ENCODE peak calls at places on chromosomes 4 and X, in four cellular contexts. One of them, this sample, is unnamed.

GRCh38 chrX:69318651-69319305 is 153.5 kb upstream of the PJA1 start:
- DNase-seq in SK-N-SH: peak; percentile 7
- DNase-seq in astrocyte of the spinal cord: no peak
- DNase-seq in astrocyte of the cerebellum: no peak
- DNase-seq in this sample: no peak

GRCh38 chr4:123807866-123808265 is 411.3 kb downstream of the SPRY1 start:
- DNase-seq in SK-N-SH: no peak
- DNase-seq in astrocyte of the cerebellum: no peak
- DNase-seq in astrocyte of the spinal cord: no peak
- DNase-seq in this sample: no peak

GRCh38 chrX:31929366-31929765 is 857.5 kb upstream of the FTHL17 start:
- DNase-seq in astrocyte of the spinal cord: no peak
- DNase-seq in SK-N-SH: no peak
- DNase-seq in astrocyte of the cerebellum: no peak
- DNase-seq in this sample: no peak

GRCh38 chr4:73662709-73663546 is 42.7 kb upstream of the RASSF6 start:
- DNase-seq in SK-N-SH: no peak
- DNase-seq in astrocyte of the spinal cord: peak; percentile 86
- DNase-seq in astrocyte of the cerebellum: peak; percentile 64
- DNase-seq in this sample: no peak

GRCh38 chr4:8435656-8436121 is 4.8 kb downstream of the ACOX3 start:
- DNase-seq in astrocyte of the spinal cord: no peak
- DNase-seq in SK-N-SH: no peak
- DNase-seq in astrocyte of the cerebellum: no peak
- DNase-seq in this sample: no peak

GRCh38 chr4:115355329-115355728 is 241.9 kb upstream of the NDST4 start:
- DNase-seq in SK-N-SH: no peak
- DNase-seq in astrocyte of the cerebellum: no peak
- DNase-seq in astrocyte of the spinal cord: no peak
- DNase-seq in this sample: no peak

GRCh38 chr4:26325191-26325590 is 4.4 kb downstream of the RBPJ start:
- DNase-seq in SK-N-SH: peak; percentile 33
- DNase-seq in astrocyte of the cerebellum: peak; percentile 47
- DNase-seq in astrocyte of the spinal cord: peak; percentile 66
- DNase-seq in this sample: no peak

GRCh38 chr4:74474345-74475099 is 29.6 kb downstream of the AREG start:
- DNase-seq in astrocyte of the spinal cord: peak; percentile 22
- DNase-seq in SK-N-SH: no peak
- DNase-seq in astrocyte of the cerebellum: no peak
- DNase-seq in this sample: peak; percentile 12

GRCh38 chrX:13369541-13370140 is 49.8 kb upstream of the ATXN3L start:
- DNase-seq in astrocyte of the cerebellum: no peak
- DNase-seq in SK-N-SH: no peak
- DNase-seq in astrocyte of the spinal cord: no peak
- DNase-seq in this sample: no peak

GRCh38 chrX:109936598-109936997 is 66.3 kb upstream of the TMEM164 start:
- DNase-seq in astrocyte of the cerebellum: no peak
- DNase-seq in astrocyte of the spinal cord: no peak
- DNase-seq in SK-N-SH: no peak
- DNase-seq in this sample: no peak

GRCh38 chr4:44493924-44494323 is 45.3 kb upstream of the KCTD8 start:
- DNase-seq in astrocyte of the cerebellum: no peak
- DNase-seq in astrocyte of the spinal cord: peak; percentile 12
- DNase-seq in SK-N-SH: peak; percentile 8
- DNase-seq in this sample: no peak

GRCh38 chr4:53105313-53105712 is 243.2 kb downstream of the RASL11B start:
- DNase-seq in SK-N-SH: no peak
- DNase-seq in astrocyte of the cerebellum: no peak
- DNase-seq in astrocyte of the spinal cord: no peak
- DNase-seq in this sample: no peak

GRCh38 chrX:19214248-19214787 is 92.0 kb upstream of the ADGRG2 start:
- DNase-seq in astrocyte of the spinal cord: no peak
- DNase-seq in SK-N-SH: no peak
- DNase-seq in astrocyte of the cerebellum: no peak
- DNase-seq in this sample: no peak

GRCh38 chr4:98506462-98507132 is 151.8 kb downstream of the TSPAN5 start:
- DNase-seq in astrocyte of the cerebellum: no peak
- DNase-seq in astrocyte of the spinal cord: no peak
- DNase-seq in SK-N-SH: peak; percentile 20
- DNase-seq in this sample: no peak

GRCh38 chr4:6825403-6825802 is 42.9 kb downstream of the KIAA0232 start:
- DNase-seq in astrocyte of the spinal cord: no peak
- DNase-seq in SK-N-SH: no peak
- DNase-seq in astrocyte of the cerebellum: no peak
- DNase-seq in this sample: no peak

GRCh38 chrX:43589735-43590515 is 66.2 kb upstream of the MAOA start:
- DNase-seq in SK-N-SH: no peak
- DNase-seq in astrocyte of the spinal cord: peak; percentile 3
- DNase-seq in astrocyte of the cerebellum: no peak
- DNase-seq in this sample: no peak
- H3K4me3 ChIP-seq in SK-N-SH: no peak overlapping the region
- H3K4me3 ChIP-seq in astrocyte of the spinal cord: no peak overlapping the region
- H3K4me3 ChIP-seq in astrocyte of the cerebellum: no peak overlapping the region
- H3K4me3 ChIP-seq in this sample: no peak overlapping the region

DNA sequence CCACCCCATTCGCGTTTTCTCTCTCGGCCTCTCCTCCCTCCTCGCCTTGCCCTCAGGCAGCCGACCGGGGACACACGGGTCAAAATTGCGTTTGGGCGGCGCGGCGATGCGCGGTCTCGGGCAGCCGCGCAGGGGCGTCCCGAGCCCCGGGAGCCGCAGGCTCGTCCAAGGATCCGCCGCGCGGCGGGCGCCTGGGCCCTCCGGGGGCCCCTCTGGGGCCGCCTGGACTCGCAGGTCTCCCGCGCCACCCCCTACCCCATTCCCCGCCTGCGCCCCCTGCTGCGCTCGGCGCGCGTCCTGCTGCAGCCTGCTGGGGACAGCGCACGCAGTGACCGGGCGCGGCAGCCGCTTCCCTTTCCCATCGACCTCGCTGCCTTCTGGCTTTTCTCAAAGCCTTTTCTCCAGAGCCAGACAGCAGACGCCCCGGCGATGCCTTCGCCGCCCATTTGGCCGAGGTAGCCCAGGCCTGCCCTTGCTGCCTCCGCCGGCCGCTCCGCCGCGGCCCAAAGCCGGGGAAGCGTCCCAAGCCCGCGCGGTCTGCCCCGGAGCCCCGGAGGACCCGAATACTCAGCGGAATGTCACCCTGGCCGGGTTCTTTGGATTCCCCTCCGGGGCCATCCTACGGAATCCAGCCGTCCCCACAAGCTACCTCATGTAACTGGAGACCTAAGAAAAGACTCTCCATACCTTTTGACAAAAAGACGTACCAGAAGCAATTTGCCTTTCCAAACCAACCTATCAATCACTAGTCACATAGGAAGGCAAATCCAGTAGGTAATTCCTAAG is 16.5 kb downstream of the POU4F2 start:
- DNase-seq in SK-N-SH: peak; percentile 84
- DNase-seq in astrocyte of the cerebellum: no peak
- DNase-seq in astrocyte of the spinal cord: peak; percentile 18
- DNase-seq in this sample: no peak
- TF ChIP-seq CTCF in SK-N-SH: peak; percentile 18
- TF ChIP-seq CTCF in astrocyte of the cerebellum: no peak
- TF ChIP-seq CTCF in astrocyte of the spinal cord: no peak
- TF ChIP-seq CTCF in this sample: no peak

GRCh38 chr4:38160487-38161207 is 200.4 kb downstream of the PTTG2 start:
- DNase-seq in astrocyte of the spinal cord: peak; percentile 93
- DNase-seq in astrocyte of the cerebellum: peak; percentile 86
- DNase-seq in SK-N-SH: no peak
- DNase-seq in this sample: peak; percentile 83
- H3K4me3 ChIP-seq in astrocyte of the spinal cord: no peak overlapping the region
- H3K4me3 ChIP-seq in astrocyte of the cerebellum: no peak overlapping the region
- H3K4me3 ChIP-seq in SK-N-SH: no peak overlapping the region
- H3K4me3 ChIP-seq in this sample: no peak overlapping the region

DNA sequence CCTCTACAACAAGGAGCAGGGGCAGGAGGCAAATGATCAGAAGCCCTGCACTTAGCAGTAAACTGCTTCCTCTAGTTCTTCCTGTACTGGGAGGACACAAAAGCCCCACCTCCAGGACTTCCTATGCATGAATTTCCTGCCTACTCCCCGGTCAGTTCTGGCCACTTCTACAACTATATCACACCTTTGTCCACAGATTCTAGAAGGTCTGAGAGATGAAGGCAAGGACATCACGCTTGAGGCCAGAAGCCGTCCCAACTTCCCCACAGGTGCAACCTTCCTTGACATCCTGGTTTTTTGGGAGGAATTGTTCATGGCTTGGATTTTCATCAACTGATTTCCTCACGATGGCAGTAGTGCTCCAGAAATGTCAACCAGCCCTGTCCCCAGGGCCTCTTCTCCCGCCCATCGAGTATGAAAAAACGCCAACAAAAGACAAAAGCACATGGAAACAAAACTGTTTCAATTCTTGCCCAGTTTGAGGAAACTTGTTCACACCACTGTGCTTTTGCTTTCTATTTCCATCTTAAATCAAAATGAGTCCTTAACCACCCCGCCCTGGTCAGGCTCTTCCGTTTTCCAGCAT is 206.5 kb upstream of the STK26 start:
- DNase-seq in astrocyte of the cerebellum: peak; percentile 66
- DNase-seq in SK-N-SH: peak; percentile 51
- DNase-seq in astrocyte of the spinal cord: peak; percentile 85
- DNase-seq in this sample: no peak
- TF ChIP-seq CTCF in astrocyte of the cerebellum: peak; percentile 28
- TF ChIP-seq CTCF in SK-N-SH: peak; percentile 59
- TF ChIP-seq CTCF in astrocyte of the spinal cord: peak; percentile 5
- TF ChIP-seq CTCF in this sample: no peak